ENCODE peak calls at places on chromosomes 3 and 15, in ten cellular contexts. T, I, M, N, V, O, S, C, X and G are unnamed samples.

GRCh38 chr15:31615643-31616415 is 289.2 kb downstream of the KLF13 start:
- DNase-seq in O (no peak), X (no peak), S (no peak), C (no peak), V (no peak), I (no peak), N (no peak), M (no peak), T (no peak), G (no peak)

GRCh38 chr3:58486036-58486435 is 5.9 kb upstream of the KCTD6 start:
- DNase-seq in O (no peak), I (no peak), X (no peak), V (no peak), S (no peak), C (no peak), T (no peak), M (no peak), N (no peak), G (no peak)

GRCh38 chr3:14550651-14551611 is 10.8 kb upstream of the GRIP2 start:
- DNase-seq in C (no peak), O (no peak), I (no peak), V (no peak), M (no peak), X (peak), S (no peak), T (no peak), N (no peak), G (peak)

GRCh38 chr15:58293622-58294550 is 137.9 kb upstream of the LIPC start:
- DNase-seq in X (no peak), T (no peak), M (no peak), V (no peak), N (no peak), O (no peak), I (peak), S (no peak), C (no peak), G (no peak)

GRCh38 chr3:12303532-12303931 is 14.7 kb downstream of the PPARG start:
- DNase-seq in N (no peak), X (peak), V (peak), M (peak), O (no peak), C (no peak), T (peak), I (no peak), S (peak), G (peak)

GRCh38 chr3:105351821-105352220 is 14.9 kb upstream of the ALCAM start:
- DNase-seq in X (peak), S (no peak), N (no peak), I (no peak), C (no peak), M (no peak), O (no peak), T (peak), V (no peak), G (peak)

GRCh38 chr3:66010348-66011097 is 28.2 kb downstream of the MAGI1 start:
- DNase-seq in M (no peak), C (no peak), V (no peak), N (no peak), X (no peak), O (no peak), I (no peak), T (no peak), S (no peak), G (peak)

GRCh38 chr3:146528954-146529353 is 15.5 kb downstream of the PLSCR1 start:
- DNase-seq in I (no peak), X (peak), S (no peak), C (no peak), N (no peak), T (peak), O (no peak), V (peak), M (no peak), G (no peak)

GRCh38 chr3:119580148-119580760 is 962 bp downstream of the ADPRH start:
- DNase-seq in V (no peak), N (peak), T (no peak), I (peak), O (no peak), C (peak), S (no peak), M (no peak), X (no peak), G (no peak)

GRCh38 chr3:101381809-101382208 is 61.4 kb upstream of the IMPG2 start:
- DNase-seq in X (peak), I (no peak), V (no peak), T (peak), M (peak), N (no peak), C (no peak), S (no peak), O (no peak), G (peak)

DNA sequence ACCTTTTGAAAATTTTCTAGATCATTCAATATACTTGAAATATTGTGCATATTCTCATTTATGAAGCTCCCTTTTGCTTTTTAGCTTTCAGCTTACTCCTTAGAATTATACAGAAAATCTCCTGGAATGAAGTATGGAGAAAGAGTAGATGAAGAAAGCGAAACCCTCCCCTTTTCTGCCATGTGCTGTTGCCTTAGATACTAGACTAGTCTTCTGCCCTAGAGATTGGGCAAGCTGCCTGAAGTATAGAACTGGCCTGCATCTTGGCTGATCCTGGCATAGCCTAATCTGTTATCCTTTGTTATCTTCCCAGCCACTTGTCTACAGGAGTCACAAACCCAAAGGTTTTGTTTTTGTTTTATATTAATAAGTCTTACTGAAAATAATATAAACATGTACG is 138.8 kb downstream of the RBPMS2 start:
- DNase-seq in S (no peak), V (no peak), X (peak), C (no peak), O (no peak), T (no peak), M (no peak), N (no peak), I (no peak), G (no peak)
- H3K4me3 ChIP-seq in S (no peak), V (no peak), X (no peak), C (no peak), O (no peak), T (no peak), M (no peak), N (no peak), I (no peak), G (no peak)

GRCh38 chr15:92196342-92196741 is 197.3 kb upstream of the ST8SIA2 start:
- DNase-seq in M (no peak), N (no peak), X (no peak), V (no peak), C (no peak), T (no peak), O (no peak), S (no peak), I (no peak), G (no peak)

GRCh38 chr15:92200891-92201290 is 192.8 kb upstream of the ST8SIA2 start:
- DNase-seq in C (no peak), I (no peak), O (no peak), N (no peak), S (no peak), M (no peak), T (no peak), V (no peak), X (no peak), G (no peak)

GRCh38 chr15:92197761-92198160 is 195.9 kb upstream of the ST8SIA2 start:
- DNase-seq in X (no peak), I (no peak), S (no peak), T (no peak), O (no peak), C (no peak), V (no peak), N (no peak), M (no peak), G (no peak)
- H3K4me3 ChIP-seq in X (no peak), I (no peak), S (no peak), T (no peak), O (no peak), C (no peak), V (no peak), N (no peak), M (no peak), G (no peak)

DNA sequence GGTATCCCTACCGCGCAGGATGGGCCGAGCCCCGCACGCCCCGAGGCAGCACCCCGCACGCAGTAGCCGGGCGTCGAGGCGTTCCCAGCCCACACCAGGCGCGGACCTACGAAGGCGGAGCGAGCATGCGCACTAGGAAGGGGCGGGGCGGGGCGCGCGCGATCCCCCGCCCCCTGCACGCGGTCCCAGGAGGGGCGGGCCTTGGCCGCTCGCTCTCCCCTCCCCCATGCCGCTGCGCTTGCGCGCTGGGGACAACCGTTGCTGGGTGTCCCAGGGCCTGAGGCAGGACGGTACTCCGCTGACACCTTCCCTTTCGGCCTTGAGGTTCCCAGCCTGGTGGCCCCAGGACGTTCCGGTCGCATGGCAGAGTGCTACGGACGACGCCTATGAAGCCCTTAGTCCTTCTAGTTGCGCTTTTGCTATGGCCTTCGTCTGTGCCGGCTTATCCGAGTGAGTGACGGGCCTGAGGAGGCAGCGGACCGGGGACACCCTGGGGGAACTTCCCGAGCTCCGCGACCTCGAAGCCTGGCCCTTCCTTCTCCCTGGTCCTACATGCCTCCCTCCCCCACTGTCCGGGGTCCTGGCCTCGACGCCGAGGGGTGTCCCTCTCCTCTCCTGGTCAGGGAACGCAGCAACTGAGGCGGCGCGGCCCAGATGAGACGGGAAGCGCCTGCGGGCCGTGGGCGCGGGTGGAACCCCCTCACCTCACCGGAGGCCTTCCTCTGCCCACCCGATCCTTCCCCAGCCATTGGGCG is at the start of gene SPESP1:
- DNase-seq in V (peak), N (peak), T (peak), C (peak), X (peak), M (peak), S (peak), I (peak), O (no peak), G (no peak)
- H3K4me3 ChIP-seq in V (peak), N (peak), T (peak), C (peak), X (peak), M (peak), S (peak), I (peak), O (peak), G (peak)

GRCh38 chr3:87442460-87442859 is 166.1 kb upstream of the POU1F1 start:
- DNase-seq in C (no peak), T (no peak), S (no peak), X (no peak), O (no peak), N (no peak), M (no peak), I (peak), V (no peak), G (no peak)

GRCh38 chr3:87437765-87438164 is 161.4 kb upstream of the POU1F1 start:
- DNase-seq in C (no peak), X (peak), O (no peak), N (no peak), M (no peak), S (peak), I (no peak), V (no peak), T (peak), G (peak)

GRCh38 chr3:87435926-87436630 is 159.7 kb upstream of the POU1F1 start:
- DNase-seq in S (no peak), X (no peak), O (no peak), T (no peak), C (no peak), M (no peak), N (no peak), I (no peak), V (no peak), G (no peak)

GRCh38 chr3:87436781-87437543 is 160.6 kb upstream of the POU1F1 start:
- DNase-seq in T (peak), I (no peak), O (no peak), S (peak), X (peak), V (no peak), N (no peak), M (peak), C (no peak), G (peak)
- H3K4me3 ChIP-seq in T (no peak), I (no peak), O (no peak), S (no peak), X (no peak), V (no peak), N (no peak), M (no peak), C (no peak), G (no peak)

DNA sequence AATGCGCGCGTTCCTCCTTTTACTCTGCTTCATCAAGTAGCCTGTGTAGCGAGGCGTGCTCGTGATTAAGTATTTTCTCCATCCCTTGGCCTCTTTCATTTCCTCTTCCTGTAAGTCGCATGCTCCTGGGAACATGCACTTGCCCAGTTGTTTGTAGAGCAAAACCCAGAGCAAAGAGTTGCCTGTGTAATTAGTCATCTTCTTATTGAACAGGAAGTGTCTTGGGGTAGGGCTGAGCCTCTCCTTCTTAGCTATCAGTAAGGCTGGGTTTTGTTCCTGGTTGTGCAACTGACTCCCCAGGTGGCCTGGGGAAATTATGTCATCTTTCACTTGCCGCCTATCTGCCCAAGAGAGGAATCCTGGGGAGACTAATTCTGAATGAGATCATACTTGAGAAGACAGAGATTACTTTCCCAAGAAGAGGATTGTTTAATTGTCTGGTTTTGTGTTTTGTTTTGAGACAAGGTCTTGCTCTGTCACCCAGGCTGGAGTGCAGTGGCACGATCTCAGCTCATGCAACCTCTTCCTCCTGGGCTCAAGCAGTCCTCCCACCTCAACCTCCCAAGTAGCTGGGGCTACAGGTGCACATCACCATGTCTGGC is 14.9 kb downstream of the LIPH start:
- DNase-seq in N (no peak), C (no peak), O (peak), M (peak), I (peak), T (peak), V (no peak), X (peak), S (peak), G (peak)
- H3K4me3 ChIP-seq in N (no peak), C (no peak), O (no peak), M (no peak), I (no peak), T (no peak), V (no peak), X (no peak), S (no peak), G (no peak)

GRCh38 chr3:26623409-26624208 is 1.0 kb downstream of the LRRC3B start:
- DNase-seq in X (no peak), C (no peak), N (no peak), V (no peak), O (no peak), S (no peak), I (no peak), M (no peak), T (no peak), G (no peak)

GRCh38 chr3:26622634-26623408 is at the start of gene LRRC3B:
- DNase-seq in X (no peak), V (no peak), I (no peak), N (no peak), T (no peak), O (no peak), C (no peak), S (no peak), M (no peak), G (no peak)

GRCh38 chr3:26625187-26625586 is 2.6 kb downstream of the LRRC3B start:
- DNase-seq in X (no peak), O (no peak), T (no peak), S (no peak), I (no peak), C (no peak), M (no peak), V (no peak), N (no peak), G (no peak)

GRCh38 chr3:26621891-26622633 is 510 bp upstream of the LRRC3B start:
- DNase-seq in O (no peak), T (no peak), I (no peak), V (no peak), S (no peak), M (no peak), C (no peak), X (no peak), N (no peak), G (no peak)

DNA sequence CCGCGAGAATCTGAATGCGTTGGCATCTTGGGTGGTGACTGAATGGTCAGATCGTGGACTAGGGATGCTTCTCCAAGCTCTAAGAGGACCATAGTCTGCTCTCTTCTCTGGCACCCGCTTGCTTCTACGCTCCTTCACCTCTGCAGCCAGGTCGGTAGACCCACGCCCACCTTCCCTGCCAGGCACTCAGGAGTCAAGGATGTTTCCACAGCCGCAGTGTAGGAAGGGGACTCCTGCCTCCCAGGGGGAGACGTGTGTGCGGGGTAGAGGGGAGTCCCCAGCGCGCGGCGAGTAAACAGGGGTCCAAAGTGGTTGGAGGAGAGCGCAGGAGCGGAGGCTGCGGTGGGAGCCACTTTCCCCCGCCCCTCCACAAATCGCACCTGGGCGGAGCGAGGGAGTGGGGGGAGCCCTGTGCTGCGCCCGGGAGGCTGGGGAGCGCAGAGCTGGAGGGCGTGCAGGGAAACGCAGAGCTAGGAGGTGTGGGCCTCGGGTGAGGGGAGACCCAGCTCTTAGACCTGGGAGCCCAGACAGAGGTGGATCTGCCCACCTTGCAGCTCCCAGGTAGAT is 1.7 kb downstream of the LRRC3B start:
- DNase-seq in X (no peak), M (no peak), T (no peak), N (no peak), I (no peak), V (no peak), O (no peak), S (no peak), C (no peak), G (no peak)
- H3K4me3 ChIP-seq in X (no peak), M (no peak), T (no peak), N (no peak), I (no peak), V (no peak), O (no peak), S (no peak), C (no peak), G (no peak)